ENCODE peak calls at places on chromosome 9, in ten cellular contexts. B is epithelial cell of proximal tubule; W is activated CD8-positive, alpha-beta memory T cell treated with anti-CD3 and anti-CD28 coated beads for 1 hour; F is aorta; O is activated naive CD4-positive, alpha-beta T cell treated with anti-CD3 and anti-CD28 coated beads, Interleukin-2, amount 10 ng/mL, durations not matched to agents 7 days and 5 days; M is GM12892; Z is anterior cingulate cortex; H is mucosa of descending colon; G is activated effector memory CD4-positive, alpha-beta T cell treated with anti-CD3 and anti-CD28 coated beads, Interleukin-2, amount 50 U/mL, for 16 hours; Y is endodermal cell. J is an unnamed sample.

GRCh38 chr9:121048618-121049017 is 1.5 kb downstream of the C5 start:
- DNase-seq in Y (no peak), M (no peak), Z (no peak), W (no peak), B (no peak), H (no peak), G (no peak), O (no peak), F (no peak), J (no peak)

GRCh38 chr9:23492126-23493002 is 333.7 kb downstream of the ELAVL2 start:
- DNase-seq in F (no peak), W (no peak), M (no peak), Z (no peak), Y (peak; percentile 51), G (no peak), H (no peak), B (peak; percentile 42), O (no peak), J (peak; percentile 19)

GRCh38 chr9:127805620-127806019 is 2.9 kb downstream of the FPGS start:
- DNase-seq in M (no peak), Y (peak; percentile 94), W (no peak), G (peak; percentile 78), O (peak; percentile 55), H (no peak), B (no peak), F (no peak), Z (no peak), J (peak; percentile 91)

GRCh38 chr9:127451681-127452480 is 571 bp downstream of the LRSAM1 start:
- DNase-seq in O (peak; percentile 61), M (peak; percentile 49), H (peak; percentile 76), F (peak; percentile 68), Y (peak; percentile 79), B (no peak), W (no peak), Z (peak; percentile 60), G (peak; percentile 81), J (peak; percentile 87)

GRCh38 chr9:15087031-15087417 is 176.8 kb upstream of the FREM1 start:
- DNase-seq in W (no peak), Y (no peak), F (no peak), B (no peak), Z (no peak), O (no peak), M (no peak), H (no peak), G (no peak), J (no peak)

GRCh38 chr9:107019216-107019615 is 156.2 kb downstream of the ZNF462 start:
- DNase-seq in W (no peak), H (no peak), B (no peak), F (no peak), M (no peak), O (no peak), G (no peak), Z (no peak), Y (no peak), J (no peak)

GRCh38 chr9:96616817-96617438 is 2.7 kb downstream of the CDC14B start:
- DNase-seq in H (no peak), Y (no peak), F (no peak), O (no peak), Z (no peak), B (no peak), M (no peak), G (no peak), W (no peak), J (no peak)

GRCh38 chr9:37295178-37295577 is 127.3 kb upstream of the GRHPR start:
- DNase-seq in B (no peak), M (no peak), Z (no peak), Y (no peak), G (no peak), W (no peak), O (no peak), F (no peak), H (no peak), J (no peak)

GRCh38 chr9:137053944-137054931 is at the start of gene ENTPD2:
- DNase-seq in O (peak; percentile 69), M (no peak), W (no peak), Y (peak; percentile 84), H (peak; percentile 87), G (peak; percentile 81), F (peak; percentile 50), B (no peak), Z (no peak), J (peak; percentile 96)

GRCh38 chr9:78860806-78861475 is 564.0 kb downstream of the PSAT1 start:
- DNase-seq in W (no peak), G (no peak), B (peak; percentile 27), H (no peak), M (no peak), O (no peak), Y (no peak), F (no peak), Z (no peak), J (no peak)

GRCh38 chr9:106731910-106732309 is 131.1 kb upstream of the ZNF462 start:
- DNase-seq in O (no peak), M (no peak), Z (no peak), Y (no peak), F (no peak), B (no peak), H (no peak), G (no peak), W (no peak), J (no peak)

GRCh38 chr9:92029553-92029952 is 79.5 kb upstream of the ROR2 start:
- DNase-seq in F (no peak), Z (no peak), B (no peak), O (no peak), G (no peak), M (no peak), W (no peak), H (no peak), Y (peak; percentile 64), J (no peak)

GRCh38 chr9:37903581-37903830 is 421 bp downstream of the SLC25A51 start:
- DNase-seq in Y (no peak), H (peak; percentile 85), O (no peak), W (no peak), B (no peak), G (no peak), M (no peak), Z (no peak), F (peak; percentile 72), J (no peak)

GRCh38 chr9:35828716-35829083 is at the start of gene FAM221B:
- DNase-seq in Z (no peak), Y (peak; percentile 84), W (no peak), B (no peak), H (peak; percentile 78), M (no peak), O (no peak), G (peak; percentile 77), F (no peak), J (peak; percentile 85)

GRCh38 chr9:21153688-21154608 is 12.3 kb upstream of the IFNW1 start:
- DNase-seq in Y (peak; percentile 67), H (no peak), W (no peak), O (peak; percentile 40), Z (no peak), M (no peak), G (no peak), F (peak; percentile 41), B (peak; percentile 9), J (peak; percentile 31)

GRCh38 chr9:109012876-109013677 is at the start of gene CTNNAL1:
- DNase-seq in Y (peak; percentile 100), H (peak; percentile 95), G (peak; percentile 95), F (peak; percentile 95), W (peak; percentile 73), B (no peak), O (peak; percentile 91), M (peak; percentile 86), Z (peak; percentile 91), J (peak; percentile 98)

GRCh38 chr9:33742519-33742918 is 52.8 kb upstream of the PRSS3 start:
- DNase-seq in B (no peak), F (no peak), H (no peak), G (no peak), W (no peak), M (no peak), Z (no peak), O (no peak), Y (no peak), J (no peak)

GRCh38 chr9:127177221-127177620 is 54.8 kb upstream of the ANGPTL2 start:
- DNase-seq in F (no peak), Y (peak; percentile 35), B (no peak), H (no peak), O (no peak), M (no peak), Z (no peak), W (no peak), G (peak; percentile 27), J (no peak)

GRCh38 chr9:77132991-77133390 is 44.3 kb upstream of the VPS13A start:
- DNase-seq in F (no peak), W (no peak), B (no peak), Y (no peak), H (no peak), Z (no peak), M (no peak), O (no peak), G (no peak), J (no peak)

GRCh38 chr9:135792268-135793128 is 90.5 kb downstream of the KCNT1 start:
- DNase-seq in Z (no peak), O (no peak), M (no peak), F (no peak), G (no peak), Y (no peak), H (no peak), W (no peak), B (no peak), J (peak; percentile 68)

GRCh38 chr9:86287013-86287412 is 4.7 kb upstream of the ISCA1 start:
- DNase-seq in H (no peak), O (no peak), W (no peak), M (no peak), Z (no peak), Y (peak; percentile 77), G (no peak), B (peak; percentile 23), F (no peak), J (peak; percentile 44)

GRCh38 chr9:18138676-18139075 is 335.3 kb upstream of the ADAMTSL1 start:
- DNase-seq in Y (no peak), F (no peak), O (no peak), Z (no peak), W (no peak), H (no peak), B (no peak), G (no peak), M (no peak), J (no peak)

GRCh38 chr9:134602547-134603362 is 38.8 kb upstream of the COL5A1 start:
- DNase-seq in W (no peak), Z (no peak), B (no peak), F (peak; percentile 93), M (no peak), Y (peak; percentile 81), G (peak; percentile 50), O (no peak), H (no peak), J (peak; percentile 32)

GRCh38 chr9:136502196-136502595 is 19.4 kb upstream of the SEC16A start:
- DNase-seq in O (no peak), B (no peak), Z (no peak), Y (no peak), F (no peak), M (no peak), H (no peak), G (no peak), W (no peak), J (no peak)

GRCh38 chr9:81370650-81371049 is 318.7 kb downstream of the TLE1 start:
- DNase-seq in G (no peak), W (no peak), F (no peak), O (no peak), H (no peak), Y (no peak), B (no peak), M (no peak), Z (no peak), J (no peak)